ENCODE peak calls at places on chromosome 13, in four cellular contexts. O is IMR-90, F is tibial nerve, Z is thyroid gland. Q is an unnamed sample.

GRCh38 chr13:20301391-20302071 is 69.4 kb upstream of the GJB6 start:
- DNase-seq in F (peak; percentile 11), Z (peak; percentile 8), O (no peak), Q (no peak)

GRCh38 chr13:90084684-90085290 is 1262.7 kb upstream of the MIR17HG start:
- DNase-seq in F (no peak), O (no peak), Z (no peak), Q (peak; percentile 8)

GRCh38 chr13:26377038-26377437 is 123.1 kb downstream of the CDK8 start:
- DNase-seq in O (peak; percentile 3), F (no peak), Z (peak; percentile 9), Q (peak; percentile 20)

GRCh38 chr13:32829676-32830091 is 186.5 kb upstream of the KL start:
- DNase-seq in Z (no peak), F (no peak), O (peak; percentile 77), Q (peak; percentile 97)

GRCh38 chr13:71149498-71150363 is 717.3 kb downstream of the DACH1 start:
- DNase-seq in O (no peak), Z (no peak), F (no peak), Q (no peak)

GRCh38 chr13:21475115-21475514 is 16.0 kb upstream of the ZDHHC20 start:
- DNase-seq in Z (no peak), F (no peak), O (no peak), Q (no peak)

GRCh38 chr13:60448907-60449510 is 52.0 kb downstream of the TDRD3 start:
- DNase-seq in O (peak; percentile 68), F (peak; percentile 70), Z (no peak), Q (peak; percentile 63)

GRCh38 chr13:112441779-112442310 is 65.7 kb downstream of the SPACA7 start:
- DNase-seq in Z (no peak), F (no peak), O (no peak), Q (no peak)

GRCh38 chr13:66353664-66354063 is 876.5 kb downstream of the PCDH9 start:
- DNase-seq in Z (no peak), F (no peak), O (no peak), Q (no peak)

GRCh38 chr13:22848539-22849052 is 332.2 kb upstream of the SGCG start:
- DNase-seq in Z (no peak), F (no peak), O (no peak), Q (no peak)

GRCh38 chr13:75830842-75831241 is 194.7 kb downstream of the LMO7 start:
- DNase-seq in F (no peak), O (peak; percentile 78), Z (no peak), Q (no peak)

GRCh38 chr13:31195616-31196015 is 4.2 kb upstream of the B3GLCT start:
- DNase-seq in O (no peak), Z (no peak), F (no peak), Q (peak; percentile 39)

GRCh38 chr13:95784161-95784880 is 107.4 kb downstream of the DNAJC3 start:
- DNase-seq in F (no peak), Z (no peak), O (peak; percentile 91), Q (peak; percentile 63)

GRCh38 chr13:79491715-79492114 is 10.8 kb downstream of the NDFIP2 start:
- DNase-seq in Z (no peak), O (peak; percentile 71), F (no peak), Q (peak; percentile 99)

DNA sequence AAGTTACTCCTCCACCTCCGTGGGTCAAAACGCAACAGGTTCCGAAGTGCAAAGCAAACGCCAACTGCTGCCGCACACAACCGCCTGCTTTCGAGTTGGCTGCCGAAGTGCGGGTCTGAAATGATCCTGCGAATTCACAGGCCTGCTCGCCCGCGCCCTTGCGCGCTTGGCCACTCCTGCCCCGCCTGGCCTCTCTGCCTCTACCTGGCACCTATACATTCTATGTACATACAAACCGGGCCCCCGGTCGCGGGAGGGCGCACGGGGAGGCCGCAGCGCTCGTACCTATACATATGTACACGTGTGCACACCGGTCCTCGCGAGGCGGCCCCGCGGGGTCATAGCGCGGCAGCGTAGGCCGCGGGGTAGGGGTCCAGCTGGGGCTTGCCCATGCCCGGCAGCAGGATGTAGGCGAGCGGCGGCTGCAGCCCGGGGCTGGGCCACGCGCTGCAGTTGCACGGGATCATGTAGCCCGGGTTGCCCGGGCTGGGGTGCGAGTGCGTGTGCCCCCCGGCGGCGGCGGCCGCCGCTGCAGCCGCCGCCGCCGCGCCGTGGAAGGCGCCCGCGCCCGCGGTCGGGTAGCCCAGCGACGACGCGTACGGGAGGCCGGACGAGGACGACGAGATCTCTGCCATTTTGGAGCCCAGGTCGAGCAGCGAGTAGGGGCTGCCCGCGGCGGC is 1.3 kb downstream of the SOX21 start:
- DNase-seq in F (no peak), O (no peak), Z (no peak), Q (no peak)
- H3K4me3 ChIP-seq in F (peak overlapping the region; percentile 4), O (no peak overlapping the region), Z (no peak overlapping the region), Q (peak overlapping the region; percentile 30)

GRCh38 chr13:28678809-28679208 is 19.9 kb downstream of the POMP start:
- DNase-seq in F (no peak), Z (no peak), O (no peak), Q (no peak)
- TF ChIP-seq CTCF in F (no peak), Z (no peak), O (peak; percentile 24), Q (no peak)

DNA sequence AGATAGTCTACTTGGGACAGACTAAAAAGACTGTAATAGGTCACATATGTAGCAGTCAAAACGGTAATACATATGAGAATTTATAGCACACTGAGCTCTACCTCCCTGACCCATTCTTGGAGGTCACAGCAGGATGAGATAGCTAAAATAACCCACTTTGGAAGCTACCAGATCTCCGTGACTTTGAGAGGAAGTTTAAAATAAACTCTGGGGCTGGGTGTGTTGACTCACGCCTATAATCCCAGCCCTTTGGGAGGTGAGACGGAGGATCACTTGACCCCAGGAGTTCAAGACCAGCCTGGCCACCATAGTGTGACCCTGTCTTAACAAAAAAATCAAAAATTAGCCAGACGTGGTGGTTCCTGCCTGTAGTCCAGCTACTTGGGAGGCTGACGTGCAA is 45.3 kb downstream of the DHRS12 start:
- DNase-seq in Z (no peak), F (no peak), O (no peak), Q (no peak)
- H3K36me3 ChIP-seq in Z (no peaks in the 10 kb centered on the region), F (no peaks in the 10 kb centered on the region), O (peaks cover 18% of the 10 kb centered on the region), Q (peaks cover 32% of the 10 kb centered on the region)

GRCh38 chr13:91346062-91346461 is 1.4 kb upstream of the MIR17HG start:
- DNase-seq in O (no peak), Z (no peak), F (no peak), Q (no peak)
- H3K4me3 ChIP-seq in O (no peak overlapping the region), Z (no peak overlapping the region), F (no peak overlapping the region), Q (no peak overlapping the region)

GRCh38 chr13:113605461-113605860 is 20.9 kb downstream of the TFDP1 start:
- DNase-seq in F (no peak), O (no peak), Z (no peak), Q (no peak)
- TF ChIP-seq CTCF in F (no peak), O (no peak), Z (no peak), Q (no peak)

DNA sequence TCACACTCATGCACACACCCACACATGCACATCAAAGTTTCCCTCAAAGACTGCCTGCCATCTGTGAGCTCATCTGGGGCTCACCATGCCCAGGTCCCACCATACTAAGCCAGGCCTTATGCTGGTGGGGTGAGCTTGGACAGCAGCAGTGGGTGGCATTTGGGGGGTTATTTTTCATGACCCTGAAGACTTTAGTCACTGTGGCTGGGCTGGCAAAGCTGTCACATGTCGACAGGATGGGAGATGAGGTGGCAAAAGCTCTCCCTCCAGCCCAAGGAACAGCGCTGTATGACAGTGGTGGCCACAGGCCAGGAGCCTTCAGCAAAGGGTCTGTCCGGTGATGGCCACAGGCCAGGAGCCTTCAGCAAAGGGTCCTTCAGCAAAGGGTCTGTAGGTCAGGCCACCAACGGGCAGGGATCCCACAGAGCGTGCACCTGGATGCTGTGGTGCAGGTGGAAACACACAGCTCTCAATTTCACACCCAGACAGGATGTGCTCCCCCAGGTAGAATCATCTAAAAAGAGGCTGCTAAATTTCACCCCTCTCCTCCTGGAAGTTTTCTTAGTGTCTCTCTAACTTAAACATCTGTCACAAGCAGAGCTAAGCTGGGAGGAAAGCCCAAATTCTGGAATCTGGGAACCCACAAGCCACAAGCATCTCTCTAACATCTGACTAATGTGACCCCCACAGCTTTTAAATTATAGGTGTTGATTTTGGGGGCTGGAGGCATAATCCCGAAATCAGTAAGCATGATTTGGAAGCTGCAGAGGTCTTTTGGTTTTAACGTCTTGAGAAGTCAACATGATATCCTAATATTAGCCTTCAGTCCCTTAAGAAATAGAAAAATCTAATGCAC is 23.1 kb downstream of the COL4A1 start:
- DNase-seq in O (peak; percentile 66), Z (no peak), F (no peak), Q (no peak)
- H3K36me3 ChIP-seq in O (peaks cover 44% of the 10 kb centered on the region), Z (no peaks in the 10 kb centered on the region), F (no peaks in the 10 kb centered on the region), Q (no peaks in the 10 kb centered on the region)